ENCODE peak calls at places on chromosomes 11 and 22, in eight cellular contexts. D, C, U, Q, F, G, N and S are unnamed samples.

GRCh38 chr11:20353829-20354434 is 9.6 kb upstream of the HTATIP2 start:
- ATAC-seq in D (peak; percentile 53), C (no peak), U (peak; percentile 87), Q (peak; percentile 69), F (peak; percentile 61), G (peak; percentile 48), N (peak; percentile 70), S (peak; percentile 60)

GRCh38 chr11:101807521-101807920 is 107.3 kb upstream of the CEP126 start:
- ATAC-seq in D (no peak), C (no peak), U (no peak), Q (no peak), F (no peak), G (no peak), N (no peak), S (no peak)

GRCh38 chr11:46335858-46336600 is 11.2 kb upstream of the DGKZ start:
- ATAC-seq in D (no peak), C (no peak), U (no peak), Q (no peak), F (no peak), G (no peak), N (no peak), S (no peak)

GRCh38 chr11:6736495-6737121 is 35.2 kb downstream of the OR2AG2 start:
- ATAC-seq in D (no peak), C (no peak), U (no peak), Q (no peak), F (peak; percentile 63), G (no peak), N (no peak), S (peak; percentile 65)

GRCh38 chr11:77636738-77637344 is 753 bp downstream of the CLNS1A start:
- ATAC-seq in D (no peak), C (no peak), U (no peak), Q (no peak), F (no peak), G (no peak), N (peak; percentile 7), S (no peak)

GRCh38 chr22:35418726-35419125 is 18.8 kb downstream of the MCM5 start:
- ATAC-seq in D (peak; percentile 12), C (no peak), U (no peak), Q (no peak), F (no peak), G (no peak), N (no peak), S (no peak)

GRCh38 chr11:33747969-33748368 is 11.7 kb upstream of the CD59 start:
- ATAC-seq in D (no peak), C (no peak), U (peak; percentile 43), Q (no peak), F (no peak), G (no peak), N (no peak), S (no peak)

GRCh38 chr11:72753341-72754148 is 1.3 kb upstream of the ARAP1 start:
- ATAC-seq in D (no peak), C (no peak), U (no peak), Q (no peak), F (no peak), G (no peak), N (no peak), S (no peak)

GRCh38 chr11:23359297-23359696 is 499.0 kb upstream of the CCDC179 start:
- ATAC-seq in D (no peak), C (no peak), U (peak; percentile 76), Q (peak; percentile 99), F (no peak), G (peak; percentile 98), N (no peak), S (no peak)

GRCh38 chr11:9253086-9253485 is 12.1 kb downstream of the DENND5A start:
- ATAC-seq in D (no peak), C (no peak), U (no peak), Q (no peak), F (no peak), G (no peak), N (no peak), S (no peak)

GRCh38 chr11:121829159-121829643 is 286.8 kb downstream of the BLID start:
- ATAC-seq in D (no peak), C (no peak), U (peak; percentile 95), Q (peak; percentile 68), F (peak; percentile 46), G (peak; percentile 91), N (no peak), S (no peak)

GRCh38 chr11:10450451-10451398 is 4.3 kb upstream of the AMPD3 start:
- ATAC-seq in D (peak; percentile 86), C (peak; percentile 69), U (peak; percentile 80), Q (peak; percentile 83), F (peak; percentile 21), G (peak; percentile 20), N (peak; percentile 77), S (peak; percentile 23)

GRCh38 chr11:111562692-111563389 is 22.3 kb downstream of the LAYN start:
- ATAC-seq in D (no peak), C (no peak), U (no peak), Q (no peak), F (no peak), G (no peak), N (no peak), S (no peak)